ENCODE peak calls at places on chromosomes 11 and 22, in four cellular contexts. L, X, N and B are unnamed samples.
A peak's percentile ranks its signal among the peaks of the same experiment; 100 is the strongest.

GRCh38 chr22:37659897-37660708 is 1.6 kb downstream of the PDXP start:
- DNase-seq in L (no peak), N (peak; percentile 46), X (no peak), B (no peak)

GRCh38 chr22:39209756-39210155 is 35.0 kb downstream of the PDGFB start:
- DNase-seq in X (no peak), L (no peak), N (no peak), B (no peak)

GRCh38 chr11:124799384-124800225 is 601 bp downstream of the MSANTD2 start:
- DNase-seq in L (no peak), N (peak; percentile 41), X (peak; percentile 3), B (peak; percentile 82)

GRCh38 chr11:18310800-18311340 is 11.1 kb downstream of the HPS5 start:
- DNase-seq in N (no peak), L (peak; percentile 99), X (peak; percentile 80), B (no peak)

GRCh38 chr11:122769126-122769780 is 69.0 kb upstream of the CRTAM start:
- DNase-seq in N (no peak), X (no peak), L (no peak), B (no peak)

GRCh38 chr11:70002433-70002832 is 75.7 kb upstream of the ANO1 start:
- DNase-seq in L (no peak), X (no peak), N (no peak), B (no peak)

GRCh38 chr22:38733329-38734202 is 22.2 kb downstream of the SUN2 start:
- DNase-seq in N (peak; percentile 70), L (no peak), X (peak; percentile 4), B (peak; percentile 91)

GRCh38 chr22:48641906-48642475 is 1185.7 kb downstream of the BRD1 start:
- DNase-seq in N (no peak), X (no peak), L (no peak), B (no peak)

GRCh38 chr22:21443735-21444421 is 23.3 kb upstream of the TMEM191C start:
- DNase-seq in N (no peak), X (no peak), L (no peak), B (peak; percentile 64)

GRCh38 chr11:118872403-118872821 is 11.3 kb upstream of the CXCR5 start:
- DNase-seq in X (no peak), N (peak; percentile 43), L (peak; percentile 26), B (peak; percentile 29)

GRCh38 chr22:36744791-36745190 is 31.1 kb downstream of the IFT27 start:
- DNase-seq in L (no peak), N (no peak), X (no peak), B (no peak)

GRCh38 chr11:87292598-87292997 is 254.9 kb downstream of the TMEM135 start:
- DNase-seq in L (no peak), X (no peak), N (no peak), B (no peak)

GRCh38 chr22:28450109-28450508 is 229.5 kb downstream of the TTC28 start:
- DNase-seq in X (no peak), L (no peak), N (no peak), B (no peak)

GRCh38 chr22:29541845-29542244 is 11.7 kb downstream of the THOC5 start:
- DNase-seq in N (no peak), X (peak; percentile 44), L (no peak), B (no peak)

GRCh38 chr11:121716060-121716459 is 263.3 kb upstream of the SORL1-AS1 start:
- DNase-seq in L (no peak), N (no peak), X (no peak), B (no peak)

GRCh38 chr22:24205438-24206189 is 24.3 kb downstream of the SUSD2 start:
- DNase-seq in L (peak; percentile 41), N (no peak), X (no peak), B (peak; percentile 24)

GRCh38 chr11:118679483-118679882 is at the start of gene TREH:
- DNase-seq in X (no peak), L (peak; percentile 15), N (peak; percentile 76), B (no peak)

GRCh38 chr11:78595431-78596130 is 20.9 kb upstream of the NARS2 start:
- DNase-seq in N (no peak), X (no peak), L (no peak), B (no peak)

GRCh38 chr22:47283616-47284270 is 521.3 kb downstream of the TBC1D22A start:
- DNase-seq in N (no peak), L (no peak), X (no peak), B (no peak)

GRCh38 chr11:128261011-128261421 is 326.3 kb downstream of the ETS1 start:
- DNase-seq in X (no peak), N (no peak), L (no peak), B (no peak)

GRCh38 chr11:1263036-1263435 is 40.2 kb downstream of the MUC5B start:
- DNase-seq in X (no peak), N (peak; percentile 58), L (no peak), B (no peak)

GRCh38 chr11:2781413-2782274 is 81.8 kb upstream of the KCNQ1OT1 start:
- DNase-seq in X (no peak), L (no peak), N (peak; percentile 7), B (peak; percentile 41)

GRCh38 chr11:86664930-86665329 is 7.5 kb downstream of the ME3 start:
- DNase-seq in N (no peak), L (no peak), X (no peak), B (no peak)

GRCh38 chr11:108929241-108929640 is 264.4 kb downstream of the DDX10 start:
- DNase-seq in L (peak; percentile 69), X (no peak), N (no peak), B (no peak)

GRCh38 chr11:120395778-120396177 is 59.6 kb downstream of the ARHGEF12 start:
- DNase-seq in X (no peak), L (no peak), N (no peak), B (no peak)

GRCh38 chr11:58503361-58503856 is 4.5 kb downstream of the OR5B21 start:
- DNase-seq in L (no peak), N (no peak), X (no peak), B (no peak)

GRCh38 chr11:132913295-132913694 is 619.0 kb downstream of the OPCML start:
- DNase-seq in X (no peak), N (no peak), L (no peak), B (no peak)